ENCODE peak calls at places on chromosomes 7 and 10, in four cellular contexts. T is astrocyte of the spinal cord, L is SK-MEL-5, U is RWPE1. H is an unnamed sample.

GRCh38 chr10:61503051-61503450 is 49.9 kb upstream of the TMEM26 start:
- DNase-seq in U (peak), T (no peak), L (no peak), H (no peak)

GRCh38 chr7:112452102-112452888 is 2.0 kb downstream of the IFRD1 start:
- DNase-seq in L (peak), T (peak), U (peak), H (no peak)

GRCh38 chr10:121926669-121927360 is 1.0 kb downstream of the ATE1 start:
- DNase-seq in L (peak), T (peak), U (peak), H (no peak)

GRCh38 chr7:37510043-37510634 is 61.5 kb upstream of the ELMO1 start:
- DNase-seq in L (peak), T (no peak), U (no peak), H (peak)

GRCh38 chr7:47415289-47416212 is 166.4 kb downstream of the TNS3 start:
- DNase-seq in T (no peak), U (no peak), L (no peak), H (no peak)

GRCh38 chr10:5413012-5413938 is 918 bp downstream of the NET1 start:
- DNase-seq in U (peak), T (peak), L (peak), H (no peak)

GRCh38 chr7:117538053-117538452 is 58.2 kb downstream of the CFTR start:
- DNase-seq in T (no peak), L (no peak), U (no peak), H (no peak)

GRCh38 chr10:118259288-118259906 is 82.7 kb downstream of the FAM204A start:
- DNase-seq in U (peak), L (peak), T (no peak), H (no peak)

H was measured in T-helper 1 cell.